ENCODE peak calls at places on chromosomes 2 and 18, in ten cellular contexts. K is cardiac fibroblast, B is GM12865, A is lower leg skin, Z is HFF-Myc, C is WERI-Rb-1, R is fibroblast of lung, W is body of pancreas, F is right atrium auricular region, N is epithelial cell of esophagus. Y is an unnamed sample.

GRCh38 chr2:199771948-199772692 is 78.9 kb downstream of the FTCDNL1 start:
- DNase-seq in K (no peak), B (no peak), A (no peak), Z (no peak), C (no peak), R (no peak), W (no peak), F (no peak), N (peak; percentile 28), Y (no peak)

GRCh38 chr2:43707255-43707654 is 31.0 kb upstream of the C1GALT1C1L start:
- DNase-seq in K (peak; percentile 88), B (no peak), A (peak; percentile 89), Z (peak; percentile 55), C (no peak), R (peak; percentile 84), W (peak; percentile 17), F (peak; percentile 81), N (peak; percentile 32), Y (peak; percentile 85)

GRCh38 chr18:499351-500229 is 911 bp downstream of the COLEC12 start:
- DNase-seq in K (peak; percentile 50), B (no peak), A (peak; percentile 88), Z (no peak), C (peak; percentile 66), R (peak; percentile 94), W (peak; percentile 25), F (no peak), N (no peak), Y (peak; percentile 69)

GRCh38 chr2:121043827-121044222 is 241.2 kb downstream of the TFCP2L1 start:
- DNase-seq in K (no peak), B (no peak), A (no peak), Z (no peak), C (no peak), R (no peak), W (no peak), F (no peak), N (no peak), Y (no peak)

GRCh38 chr2:158600155-158600802 is 143.5 kb downstream of the PKP4 start:
- DNase-seq in K (peak; percentile 97), B (no peak), A (no peak), Z (peak; percentile 72), C (no peak), R (peak; percentile 94), W (peak; percentile 37), F (peak; percentile 76), N (peak; percentile 90), Y (peak; percentile 90)

GRCh38 chr2:211408485-211408884 is 852.1 kb downstream of the CPS1 start:
- DNase-seq in K (peak; percentile 90), B (no peak), A (no peak), Z (no peak), C (no peak), R (peak; percentile 87), W (no peak), F (no peak), N (peak; percentile 93), Y (peak; percentile 6)

GRCh38 chr2:189083088-189083487 is 96.5 kb downstream of the COL5A2 start:
- DNase-seq in K (no peak), B (no peak), A (no peak), Z (no peak), C (no peak), R (no peak), W (no peak), F (no peak), N (no peak), Y (no peak)

GRCh38 chr18:79961527-79962291 is 2.7 kb upstream of the HSBP1L1 start:
- DNase-seq in K (peak; percentile 8), B (no peak), A (no peak), Z (no peak), C (no peak), R (peak; percentile 55), W (no peak), F (no peak), N (peak; percentile 46), Y (no peak)

GRCh38 chr2:117835990-117836760 is 21.7 kb downstream of the DDX18 start:
- DNase-seq in K (peak; percentile 87), B (peak; percentile 24), A (peak; percentile 96), Z (peak; percentile 36), C (peak; percentile 83), R (peak; percentile 76), W (peak; percentile 83), F (peak; percentile 86), N (peak; percentile 76), Y (peak; percentile 89)

GRCh38 chr18:59902993-59903610 is 3.3 kb downstream of the PMAIP1 start:
- DNase-seq in K (no peak), B (peak; percentile 24), A (no peak), Z (no peak), C (no peak), R (no peak), W (no peak), F (no peak), N (no peak), Y (no peak)
- H3K4me3 ChIP-seq in K (no peak overlapping the region), B (peak overlapping the region; percentile 80), A (no peak overlapping the region), Z (peak overlapping the region; percentile 87), C (no peak overlapping the region), R (no peak overlapping the region), W (no peak overlapping the region), F (no peak overlapping the region), N (no peak overlapping the region), Y (peak overlapping the region; percentile 90)

GRCh38 chr2:47664817-47665216 is 118.1 kb upstream of the MSH6 start:
- DNase-seq in K (peak; percentile 26), B (peak; percentile 35), A (peak; percentile 54), Z (no peak), C (peak; percentile 31), R (no peak), W (no peak), F (no peak), N (peak; percentile 47), Y (no peak)
- TF ChIP-seq CTCF in K (peak; percentile 30), B (peak; percentile 18), A (no peak), Z (peak; percentile 9), C (peak; percentile 14), R (no peak), W (no peak), F (no peak), N (peak; percentile 34), Y (peak; percentile 31)

DNA sequence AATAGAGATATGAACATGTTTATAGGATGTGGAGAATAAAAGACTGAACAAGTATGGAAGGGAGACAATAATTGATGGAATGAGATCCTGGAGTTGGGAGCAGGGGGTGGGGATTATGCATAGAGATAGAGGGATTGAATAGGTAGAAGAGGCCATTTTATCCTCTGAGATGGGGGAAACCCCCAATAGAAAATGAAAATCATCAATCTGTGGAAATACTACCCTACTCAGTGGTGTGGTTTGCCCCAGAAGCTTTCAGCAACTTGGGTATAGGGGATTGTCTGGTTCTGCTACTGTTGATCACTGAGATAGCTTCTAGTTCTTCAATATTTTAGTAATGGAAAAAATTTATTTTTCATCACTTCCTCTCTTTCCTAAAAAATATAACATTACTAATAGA is 41.1 kb upstream of the RMND5A start:
- DNase-seq in K (no peak), B (no peak), A (no peak), Z (no peak), C (no peak), R (no peak), W (no peak), F (no peak), N (no peak), Y (no peak)
- H3K4me3 ChIP-seq in K (no peak overlapping the region), B (no peak overlapping the region), A (no peak overlapping the region), Z (no peak overlapping the region), C (no peak overlapping the region), R (no peak overlapping the region), W (no peak overlapping the region), F (no peak overlapping the region), N (no peak overlapping the region), Y (no peak overlapping the region)

GRCh38 chr2:150097891-150098595 is 389.4 kb downstream of the RND3 start:
- DNase-seq in K (peak; percentile 60), B (no peak), A (no peak), Z (no peak), C (no peak), R (peak; percentile 75), W (no peak), F (no peak), N (peak; percentile 85), Y (peak; percentile 66)
- TF ChIP-seq CTCF in K (peak; percentile 56), B (no peak), A (no peak), Z (peak; percentile 12), C (no peak), R (peak; percentile 42), W (no peak), F (no peak), N (peak; percentile 58), Y (peak; percentile 59)

GRCh38 chr2:81395746-81396145 is 1091.2 kb upstream of the LRRTM1 start:
- DNase-seq in K (no peak), B (no peak), A (no peak), Z (no peak), C (no peak), R (no peak), W (no peak), F (no peak), N (no peak), Y (no peak)
- H3K4me3 ChIP-seq in K (no peak overlapping the region), B (no peak overlapping the region), A (no peak overlapping the region), Z (no peak overlapping the region), C (no peak overlapping the region), R (no peak overlapping the region), W (no peak overlapping the region), F (no peak overlapping the region), N (no peak overlapping the region), Y (no peak overlapping the region)

GRCh38 chr2:134466141-134466540 is 212.3 kb downstream of the MGAT5 start:
- DNase-seq in K (peak; percentile 16), B (peak; percentile 57), A (peak; percentile 14), Z (peak; percentile 7), C (peak; percentile 81), R (peak; percentile 17), W (peak; percentile 52), F (peak; percentile 47), N (peak; percentile 66), Y (peak; percentile 37)
- TF ChIP-seq CTCF in K (peak; percentile 10), B (peak; percentile 38), A (no peak), Z (no peak), C (peak; percentile 69), R (no peak), W (no peak), F (no peak), N (peak; percentile 58), Y (peak; percentile 31)

GRCh38 chr2:3387644-3388411 is 8.3 kb downstream of the TRAPPC12 start:
- DNase-seq in K (no peak), B (no peak), A (no peak), Z (no peak), C (no peak), R (no peak), W (no peak), F (no peak), N (no peak), Y (no peak)
- H3K4me3 ChIP-seq in K (no peak overlapping the region), B (no peak overlapping the region), A (no peak overlapping the region), Z (no peak overlapping the region), C (no peak overlapping the region), R (no peak overlapping the region), W (no peak overlapping the region), F (no peak overlapping the region), N (no peak overlapping the region), Y (no peak overlapping the region)

GRCh38 chr2:42041377-42042127 is 6.3 kb upstream of the PKDCC start:
- DNase-seq in K (no peak), B (no peak), A (no peak), Z (no peak), C (no peak), R (no peak), W (no peak), F (no peak), N (no peak), Y (no peak)
- TF ChIP-seq CTCF in K (no peak), B (no peak), A (no peak), Z (no peak), C (no peak), R (no peak), W (no peak), F (no peak), N (no peak), Y (no peak)